ENCODE peak calls at places on chromosomes 4 and X, in ten cellular contexts. Q is cardiac fibroblast; J is spleen; P is bronchial epithelial cell; S is CD8-positive, alpha-beta memory T cell; O is Right ventricle myocardium inferior; H is A172; E is Calu3; M is endothelial cell; K is BJ. B is an unnamed sample.

GRCh38 chrX:103878466-103879151 is 46.6 kb upstream of the RAB9B start:
- DNase-seq in Q (peak), S (no peak), O (no peak), K (peak), J (no peak), M (no peak), E (peak), P (peak), H (peak), B (no peak)

GRCh38 chr4:5751073-5751917 is 40.3 kb downstream of the EVC start:
- DNase-seq in K (peak), J (no peak), O (no peak), Q (peak), S (no peak), P (peak), H (peak), E (no peak), M (no peak), B (no peak)

GRCh38 chr4:186146443-186146842 is 41.9 kb downstream of the FAM149A start:
- DNase-seq in M (no peak), O (no peak), K (no peak), Q (no peak), P (no peak), E (no peak), J (no peak), H (no peak), S (no peak), B (no peak)

GRCh38 chr4:67522851-67523671 is 22.2 kb downstream of the CENPC start:
- DNase-seq in K (no peak), E (no peak), O (no peak), Q (peak), J (no peak), P (peak), M (no peak), H (peak), S (no peak), B (no peak)

GRCh38 chr4:137968956-137969709 is 273.0 kb downstream of the SLC7A11 start:
- DNase-seq in K (no peak), P (no peak), M (no peak), Q (peak), O (no peak), J (no peak), H (no peak), S (no peak), E (peak), B (no peak)

GRCh38 chr4:81130569-81130968 is 84.5 kb downstream of the PRKG2 start:
- DNase-seq in J (no peak), E (no peak), S (no peak), P (no peak), H (no peak), Q (no peak), M (no peak), K (no peak), O (no peak), B (no peak)

GRCh38 chrX:13952581-13952980 is 77.1 kb downstream of the GEMIN8 start:
- DNase-seq in J (no peak), E (no peak), S (no peak), H (no peak), Q (no peak), O (no peak), K (no peak), M (no peak), P (no peak), B (no peak)

GRCh38 chr4:78722880-78723279 is 53.3 kb upstream of the BMP2K start:
- DNase-seq in M (no peak), S (no peak), O (no peak), E (no peak), Q (no peak), K (no peak), J (no peak), H (no peak), P (no peak), B (no peak)

GRCh38 chr4:141455651-141456050 is 180.7 kb upstream of the IL15 start:
- DNase-seq in K (no peak), O (no peak), S (no peak), H (peak), M (no peak), J (no peak), E (peak), Q (peak), P (peak), B (no peak)